ENCODE peak calls at places on chromosomes 11 and 22, in nine cellular contexts. Z, W, M, S, F, I, U, R and K are unnamed samples.

GRCh38 chr11:70225629-70226582 is 22.8 kb downstream of the FADD start:
- DNase-seq in U (no peak), F (no peak), Z (no peak), M (peak; percentile 94), W (peak; percentile 27), S (peak; percentile 35), R (no peak), I (no peak), K (peak; percentile 66)

GRCh38 chr11:72578051-72578450 is 96.2 kb downstream of the PDE2A start:
- DNase-seq in W (no peak), U (peak; percentile 1), S (no peak), Z (no peak), I (no peak), M (peak; percentile 4), F (no peak), R (no peak), K (no peak)

GRCh38 chr11:34792814-34793241 is 123.4 kb downstream of the APIP start:
- DNase-seq in U (no peak), F (no peak), Z (peak; percentile 43), M (no peak), S (peak; percentile 54), R (no peak), I (no peak), W (peak; percentile 64), K (peak; percentile 31)

GRCh38 chr22:27748355-27749168 is 53.0 kb downstream of the MN1 start:
- DNase-seq in R (no peak), U (no peak), Z (no peak), W (no peak), S (peak; percentile 34), I (peak; percentile 58), M (no peak), F (peak; percentile 63), K (no peak)

GRCh38 chr11:8068605-8069221 is 12.3 kb upstream of the TUB start:
- DNase-seq in U (no peak), Z (peak; percentile 69), F (no peak), S (peak; percentile 86), R (no peak), W (peak; percentile 79), M (peak; percentile 20), I (peak; percentile 91), K (peak; percentile 92)

GRCh38 chr11:108647701-108648527 is 17.0 kb upstream of the DDX10 start:
- DNase-seq in M (peak; percentile 71), W (peak; percentile 53), S (peak; percentile 82), U (no peak), F (peak; percentile 52), Z (peak; percentile 90), I (peak; percentile 81), R (no peak), K (peak; percentile 64)

GRCh38 chr22:45129703-45130524 is 33.8 kb upstream of the NUP50 start:
- DNase-seq in S (no peak), U (no peak), R (no peak), I (no peak), Z (no peak), M (no peak), F (no peak), W (no peak), K (no peak)

GRCh38 chr11:62394825-62395538 is 23.9 kb upstream of the SCGB1A1 start:
- DNase-seq in R (peak; percentile 28), S (peak; percentile 85), U (no peak), M (peak; percentile 70), I (peak; percentile 80), F (peak; percentile 86), W (peak; percentile 89), Z (peak; percentile 88), K (peak; percentile 89)

GRCh38 chr11:35347921-35348331 is 71.4 kb downstream of the SLC1A2 start:
- DNase-seq in F (no peak), U (no peak), M (no peak), Z (peak; percentile 35), I (peak; percentile 67), R (no peak), W (peak; percentile 41), S (no peak), K (no peak)

GRCh38 chr22:32020117-32020516 is 22.9 kb upstream of the SLC5A1 start:
- DNase-seq in Z (no peak), U (no peak), I (peak; percentile 81), M (no peak), W (no peak), R (no peak), S (no peak), F (no peak), K (no peak)

GRCh38 chr22:20154602-20155183 is 3.8 kb upstream of the CCDC188 start:
- DNase-seq in F (no peak), I (no peak), R (no peak), Z (no peak), W (no peak), U (no peak), S (no peak), M (no peak), K (no peak)

DNA sequence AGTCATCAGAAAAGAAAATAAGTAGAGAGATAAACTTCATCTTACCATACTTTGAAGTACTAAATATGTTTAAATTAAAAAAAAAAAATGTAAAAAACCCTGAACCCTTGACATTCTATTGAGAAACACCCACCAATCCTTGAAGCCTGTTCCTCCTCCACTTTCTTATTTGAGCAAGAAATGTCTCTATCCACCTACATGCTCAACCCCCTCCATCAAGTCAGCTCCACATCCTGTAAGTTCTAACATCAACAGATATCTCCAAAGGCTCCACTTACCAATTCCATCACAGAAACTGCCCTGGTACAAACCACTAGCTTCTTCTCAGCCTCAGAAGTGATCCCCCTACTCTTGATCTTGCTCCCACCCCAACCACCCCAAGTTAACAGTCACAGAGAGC is 32.5 kb upstream of the FAT3 start:
- DNase-seq in W (no peak), R (no peak), U (no peak), M (no peak), I (no peak), F (no peak), S (no peak), Z (no peak), K (no peak)
- TF ChIP-seq POLR2A in W (no peak), R (no peak), U (no peak), M (no peak), I (no peak), F (no peak), S (no peak), Z (no peak), K (no peak)

GRCh38 chr11:57311109-57311936 is 13.4 kb downstream of the TNKS1BP1 start:
- DNase-seq in Z (peak; percentile 93), U (peak; percentile 86), W (peak; percentile 93), F (peak; percentile 92), I (peak; percentile 97), M (peak; percentile 92), R (peak; percentile 16), S (peak; percentile 86), K (peak; percentile 96)
- TF ChIP-seq POLR2A in Z (no peak), U (no peak), W (peak; percentile 60), F (peak; percentile 50), I (peak; percentile 65), M (peak; percentile 82), R (peak; percentile 53), S (no peak), K (peak; percentile 42)

GRCh38 chr22:30290679-30291333 is 1.5 kb upstream of the CASTOR1 start:
- DNase-seq in Z (peak; percentile 92), F (peak; percentile 84), M (peak; percentile 74), R (no peak), W (peak; percentile 90), I (peak; percentile 48), U (no peak), S (peak; percentile 94), K (peak; percentile 98)
- TF ChIP-seq POLR2A in Z (no peak), F (peak; percentile 18), M (no peak), R (peak; percentile 19), W (peak; percentile 45), I (no peak), U (peak; percentile 57), S (no peak), K (no peak)

DNA sequence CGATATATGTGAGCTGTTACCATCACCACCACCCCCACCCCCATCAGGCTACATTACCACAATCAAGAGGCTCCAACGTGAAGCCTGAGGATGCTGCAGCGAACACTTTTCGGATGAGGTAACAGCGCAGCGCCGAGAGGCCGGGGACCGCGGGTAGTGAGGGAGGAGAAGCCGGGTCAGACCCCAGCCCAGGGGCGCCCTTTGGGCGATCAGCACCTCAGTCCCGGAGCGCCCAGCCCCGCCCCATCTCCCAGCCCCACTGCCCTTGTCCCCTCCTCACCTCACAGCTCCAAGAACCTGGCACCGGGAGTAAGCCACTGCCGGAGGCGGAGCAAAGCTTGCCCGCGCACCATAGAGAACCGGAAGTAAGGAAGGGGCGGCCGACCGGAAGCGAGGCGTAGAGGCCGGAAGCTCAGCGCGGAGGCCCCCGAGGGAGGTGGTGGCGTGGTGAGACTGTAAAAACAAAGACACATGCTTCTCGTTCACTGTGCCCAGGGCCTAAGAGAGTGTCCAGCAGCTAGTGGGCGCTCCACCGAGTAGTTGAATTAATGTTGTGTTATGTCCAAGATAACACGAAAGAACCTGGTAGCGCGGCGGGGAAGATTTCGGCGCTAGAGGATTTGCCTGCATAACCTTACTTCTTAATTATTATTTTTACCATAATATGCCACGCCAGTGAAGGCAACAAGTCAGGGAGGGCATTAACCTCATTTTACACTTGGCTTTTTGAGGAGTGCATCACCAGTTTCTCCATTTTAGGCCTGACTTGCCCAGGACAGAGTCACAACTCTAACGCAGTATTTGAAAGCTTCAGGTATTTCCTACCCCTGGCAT is at the start of gene THOC5:
- DNase-seq in R (peak; percentile 71), S (peak; percentile 96), M (peak; percentile 94), U (peak; percentile 93), I (peak; percentile 94), Z (peak; percentile 96), W (peak; percentile 91), F (peak; percentile 93), K (peak; percentile 96)
- TF ChIP-seq POLR2A in R (peak; percentile 91), S (no peak), M (peak; percentile 59), U (peak; percentile 79), I (peak; percentile 67), Z (no peak), W (peak; percentile 61), F (no peak), K (no peak)

GRCh38 chr11:128956401-128957203 is 13.9 kb upstream of the TP53AIP1 start:
- DNase-seq in F (no peak), S (peak; percentile 47), I (peak; percentile 78), W (peak; percentile 52), Z (no peak), M (peak; percentile 23), U (no peak), R (peak; percentile 45), K (peak; percentile 30)
- TF ChIP-seq POLR2A in F (no peak), S (no peak), I (no peak), W (no peak), Z (no peak), M (no peak), U (no peak), R (no peak), K (no peak)

GRCh38 chr11:17443423-17443822 is 33.2 kb downstream of the ABCC8 start:
- DNase-seq in I (no peak), M (no peak), S (no peak), F (no peak), W (no peak), R (no peak), Z (no peak), U (no peak), K (no peak)

GRCh38 chr11:17445240-17445795 is 31.3 kb downstream of the ABCC8 start:
- DNase-seq in M (no peak), S (no peak), I (no peak), Z (no peak), R (no peak), F (no peak), W (no peak), U (no peak), K (no peak)

GRCh38 chr11:17446482-17446881 is 30.2 kb downstream of the ABCC8 start:
- DNase-seq in F (no peak), Z (no peak), U (no peak), R (no peak), W (no peak), I (no peak), M (no peak), S (no peak), K (no peak)

GRCh38 chr11:17443926-17444690 is 32.5 kb downstream of the ABCC8 start:
- DNase-seq in R (no peak), Z (no peak), S (no peak), W (no peak), I (no peak), U (no peak), M (no peak), F (no peak), K (no peak)

GRCh38 chr11:17443000-17443399 is 33.6 kb downstream of the ABCC8 start:
- DNase-seq in Z (no peak), U (no peak), R (no peak), I (no peak), W (no peak), S (no peak), F (no peak), M (no peak), K (no peak)
- TF ChIP-seq POLR2A in Z (no peak), U (no peak), R (no peak), I (no peak), W (no peak), S (no peak), F (no peak), M (no peak), K (no peak)